ENCODE peak calls at places on chromosomes 11 and 22, in seven cellular contexts. I, A, S, E, P, U and D are unnamed samples.

GRCh38 chr11:131218542-131218941 is 151.9 kb upstream of the NTM start:
- DNase-seq in P (no peak), U (no peak), I (no peak), E (no peak), A (no peak), S (no peak), D (no peak)

GRCh38 chr11:45798793-45799441 is 6.0 kb upstream of the SLC35C1 start:
- DNase-seq in P (no peak), U (no peak), S (peak; percentile 71), A (no peak), E (no peak), I (no peak), D (no peak)

GRCh38 chr11:298406-299065 is 790 bp downstream of the IFITM5 start:
- DNase-seq in P (no peak), A (no peak), I (no peak), S (no peak), U (no peak), E (peak; percentile 72), D (peak; percentile 10)

GRCh38 chr22:23684561-23685031 is 6.2 kb upstream of the RGL4 start:
- DNase-seq in U (no peak), E (no peak), I (no peak), A (no peak), S (no peak), P (no peak), D (no peak)

GRCh38 chr11:16013649-16014275 is 342.6 kb downstream of the SOX6 start:
- DNase-seq in A (no peak), P (no peak), I (no peak), S (no peak), U (no peak), E (no peak), D (no peak)

GRCh38 chr22:39253427-39254070 is 8.8 kb upstream of the PDGFB start:
- DNase-seq in S (no peak), A (peak; percentile 45), E (no peak), U (no peak), P (no peak), I (no peak), D (no peak)

GRCh38 chr22:44403166-44403565 is 90.4 kb upstream of the SHISAL1 start:
- DNase-seq in I (no peak), A (no peak), S (no peak), U (no peak), P (no peak), E (peak; percentile 34), D (no peak)

GRCh38 chr11:134252539-134253188 is 488 bp downstream of the THYN1 start:
- DNase-seq in P (no peak), A (peak; percentile 35), S (no peak), U (peak; percentile 20), I (peak; percentile 15), E (no peak), D (no peak)

GRCh38 chr11:28615542-28615941 is 507.4 kb downstream of the METTL15 start:
- DNase-seq in U (no peak), A (no peak), P (no peak), S (no peak), I (no peak), E (no peak), D (no peak)

GRCh38 chr11:79458712-79459111 is 17.9 kb upstream of the TENM4 start:
- DNase-seq in I (no peak), A (no peak), S (no peak), U (no peak), E (no peak), P (no peak), D (no peak)

GRCh38 chr11:134171951-134172350 is 51.8 kb downstream of the NCAPD3 start:
- DNase-seq in E (no peak), I (no peak), A (no peak), S (no peak), P (no peak), U (no peak), D (no peak)

GRCh38 chr11:68066742-68067141 is 27.9 kb downstream of the TCIRG1 start:
- DNase-seq in I (peak; percentile 5), S (no peak), U (no peak), E (no peak), A (no peak), P (no peak), D (no peak)

GRCh38 chr11:1493650-1494244 is 7.2 kb upstream of the MOB2 start:
- DNase-seq in A (no peak), U (no peak), S (no peak), E (no peak), P (no peak), I (no peak), D (no peak)

GRCh38 chr22:50272103-50272782 is 2.1 kb upstream of the MAPK11 start:
- DNase-seq in S (no peak), A (no peak), I (no peak), P (no peak), U (no peak), E (no peak), D (no peak)

GRCh38 chr11:1041936-1042608 is 5.6 kb upstream of the MUC6 start:
- DNase-seq in U (no peak), I (no peak), S (no peak), E (peak; percentile 80), A (no peak), P (no peak), D (no peak)

GRCh38 chr11:45100338-45100737 is 46.1 kb upstream of the PRDM11 start:
- DNase-seq in S (peak; percentile 27), E (no peak), A (peak; percentile 16), U (no peak), P (peak; percentile 49), I (no peak), D (no peak)

GRCh38 chr11:23502389-23502788 is 642.1 kb upstream of the CCDC179 start:
- DNase-seq in P (no peak), A (no peak), I (no peak), S (no peak), E (no peak), U (no peak), D (no peak)

GRCh38 chr11:14148653-14149273 is 186.2 kb downstream of the SPON1 start:
- DNase-seq in P (no peak), U (no peak), E (no peak), I (no peak), A (peak; percentile 14), S (no peak), D (no peak)

GRCh38 chr11:85626496-85626895 is 648 bp downstream of the DLG2 start:
- DNase-seq in E (no peak), P (no peak), S (peak; percentile 58), A (no peak), I (no peak), U (no peak), D (no peak)

GRCh38 chr11:8099291-8099899 is 18.4 kb downstream of the TUB start:
- DNase-seq in A (peak; percentile 77), U (peak; percentile 80), S (peak; percentile 67), P (peak; percentile 69), I (peak; percentile 85), E (no peak), D (peak; percentile 39)
- TF ChIP-seq CTCF in A (peak; percentile 76), U (peak; percentile 90), S (peak; percentile 73), P (peak; percentile 82), I (peak; percentile 75), E (peak; percentile 81), D (no peak)

DNA sequence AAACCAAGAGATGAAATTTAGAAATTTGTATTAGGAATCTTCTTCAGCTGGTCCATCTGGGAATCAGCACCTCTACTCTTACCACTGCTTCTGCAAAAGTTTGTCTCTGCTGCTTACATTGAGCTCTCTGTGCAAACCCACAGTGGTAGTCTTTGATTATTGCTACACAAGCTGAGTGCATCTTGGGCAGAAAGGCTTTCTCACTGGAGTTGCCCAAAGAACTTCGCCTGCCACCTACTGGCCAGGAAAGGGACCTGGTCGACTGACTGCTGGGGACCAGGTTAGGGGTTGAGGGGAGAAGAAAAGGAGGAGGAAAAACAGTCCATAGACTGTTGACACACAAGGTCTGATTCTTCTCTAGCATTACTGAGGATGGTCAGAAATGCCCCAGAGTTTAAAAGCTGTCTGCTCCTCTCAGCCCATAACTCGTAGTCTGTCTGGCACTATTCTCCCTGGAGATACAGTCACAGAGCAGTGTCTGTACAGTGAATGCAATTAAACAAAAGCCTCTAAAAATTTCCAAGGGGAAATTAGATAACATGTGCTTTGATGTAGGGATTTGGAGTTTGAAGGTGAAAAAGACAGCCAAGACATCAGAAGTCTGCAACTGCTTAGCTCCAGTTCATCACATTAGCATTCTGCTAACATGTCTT is 215.0 kb upstream of the CTSC start:
- DNase-seq in A (peak; percentile 76), S (peak; percentile 35), E (peak; percentile 51), U (peak; percentile 25), I (peak; percentile 64), P (peak; percentile 73), D (peak; percentile 21)
- TF ChIP-seq CTCF in A (peak; percentile 85), S (peak; percentile 8), E (peak; percentile 42), U (peak; percentile 72), I (peak; percentile 72), P (peak; percentile 83), D (no peak)

GRCh38 chr11:2572491-2573239 is 127.1 kb downstream of the KCNQ1OT1 start:
- DNase-seq in I (no peak), S (no peak), P (no peak), U (no peak), E (peak; percentile 66), A (no peak), D (no peak)
- TF ChIP-seq CTCF in I (no peak), S (no peak), P (no peak), U (no peak), E (no peak), A (no peak), D (no peak)

DNA sequence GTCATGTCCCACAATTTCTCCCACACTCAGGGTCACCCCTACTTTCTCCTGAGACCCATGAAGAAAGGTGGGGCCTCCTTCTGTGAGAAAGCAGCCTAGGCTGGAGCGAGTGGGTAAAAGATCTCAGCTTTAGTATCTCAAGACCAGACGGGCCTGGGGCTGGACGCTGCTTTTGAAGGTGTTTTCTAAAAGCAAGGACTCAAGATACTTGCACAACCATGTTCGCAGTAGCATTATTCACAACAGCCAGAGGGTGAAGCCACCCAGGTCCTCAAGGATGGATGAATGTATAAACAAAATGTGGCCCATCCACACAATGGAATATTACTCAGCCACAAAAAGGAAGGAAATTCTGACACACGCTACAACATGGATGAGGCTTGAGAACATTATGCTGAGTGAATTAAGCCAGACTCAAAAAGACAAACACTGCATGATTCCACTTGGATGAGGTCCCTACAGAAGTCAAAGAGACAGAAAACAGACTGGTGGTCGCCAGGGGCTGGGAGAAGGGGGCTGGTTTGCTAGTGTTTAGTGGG is 10.6 kb downstream of the SHANK2 start:
- DNase-seq in E (no peak), I (no peak), U (no peak), P (no peak), S (no peak), A (no peak), D (no peak)
- TF ChIP-seq CTCF in E (no peak), I (no peak), U (no peak), P (no peak), S (no peak), A (no peak), D (no peak)